ENCODE peak calls at places on chromosomes 12 and 14, in five cellular contexts. H is NCI-H69, Z is aorta, L is left kidney, I is B cell. X is an unnamed sample.

GRCh38 chr14:63986789-63987533 is 134.2 kb downstream of the SYNE2 start:
- DNase-seq in H (no peak), Z (no peak), L (no peak), I (no peak), X (no peak)

GRCh38 chr12:100718212-100718611 is 76.4 kb upstream of the ANO4 start:
- DNase-seq in H (peak; percentile 62), Z (no peak), I (no peak), L (no peak), X (no peak)

GRCh38 chr12:19779393-19780056 is 340.2 kb downstream of the AEBP2 start:
- DNase-seq in H (no peak), L (peak; percentile 66), Z (peak; percentile 78), I (no peak), X (no peak)

GRCh38 chr14:20986811-20987210 is 3.0 kb upstream of the METTL17 start:
- DNase-seq in H (no peak), Z (no peak), L (no peak), I (no peak), X (no peak)

GRCh38 chr12:27732281-27732680 is 21.6 kb downstream of the MRPS35 start:
- DNase-seq in L (peak; percentile 18), Z (no peak), I (no peak), H (peak; percentile 6), X (no peak)

GRCh38 chr14:54226103-54226502 is 170.7 kb upstream of the CDKN3 start:
- DNase-seq in H (peak; percentile 19), Z (no peak), I (no peak), L (no peak), X (no peak)

GRCh38 chr14:64253672-64254071 is 40.5 kb downstream of the ESR2 start:
- DNase-seq in I (no peak), H (no peak), Z (no peak), L (no peak), X (no peak)

GRCh38 chr14:25042362-25043299 is 7.3 kb downstream of the STXBP6 start:
- DNase-seq in I (no peak), L (peak; percentile 84), H (peak; percentile 63), Z (no peak), X (no peak)

GRCh38 chr14:96576937-96577336 is 74.8 kb downstream of the PAPOLA start:
- DNase-seq in H (no peak), Z (no peak), I (no peak), L (no peak), X (no peak)

GRCh38 chr12:130480887-130481286 is 143.2 kb downstream of the PIWIL1 start:
- DNase-seq in H (no peak), I (no peak), L (no peak), Z (no peak), X (no peak)

GRCh38 chr12:16063728-16064127 is 152.6 kb downstream of the DERA start:
- DNase-seq in Z (no peak), H (peak; percentile 10), I (no peak), L (no peak), X (no peak)

GRCh38 chr12:107990325-107990724 is 138.8 kb upstream of the WSCD2 start:
- DNase-seq in H (peak; percentile 29), Z (peak; percentile 75), L (peak; percentile 72), I (peak; percentile 40), X (peak; percentile 29)

GRCh38 chr12:12282202-12282601 is 15.4 kb upstream of the LRP6 start:
- DNase-seq in L (no peak), H (no peak), Z (no peak), I (no peak), X (no peak)

GRCh38 chr14:56995010-56995409 is 184.7 kb upstream of the OTX2 start:
- DNase-seq in I (no peak), H (peak; percentile 51), Z (no peak), L (no peak), X (no peak)

GRCh38 chr12:9273276-9273675 is 65.1 kb upstream of the PZP start:
- DNase-seq in I (no peak), L (no peak), H (no peak), Z (no peak), X (no peak)

GRCh38 chr12:27844427-27845090 is 64.5 kb upstream of the MANSC4 start:
- DNase-seq in Z (no peak), I (no peak), L (no peak), H (peak; percentile 45), X (no peak)

GRCh38 chr12:69688496-69689427 is 10.3 kb downstream of the BEST3 start:
- DNase-seq in H (peak; percentile 71), L (peak; percentile 27), I (no peak), Z (peak; percentile 91), X (no peak)